ENCODE peak calls at places on chromosomes 7 and 10, in four cellular contexts. S is adrenal gland, U is frontal cortex, W is NCI-H748 treated with DMSO at 0.1 percent for 48 hours. F is an unnamed sample.

GRCh38 chr10:17257466-17258321 is 29.7 kb downstream of the VIM start:
- DNase-seq in S (peak), U (peak), W (peak), F (peak)

GRCh38 chr7:79692015-79692414 is 238.5 kb upstream of the MAGI2 start:
- DNase-seq in S (no peak), U (no peak), W (no peak), F (peak)

GRCh38 chr10:506451-507354 is 182.8 kb downstream of the DIP2C start:
- DNase-seq in S (no peak), U (no peak), W (no peak), F (no peak)

GRCh38 chr10:24616536-24616935 is 107.2 kb downstream of the ARHGAP21 start:
- DNase-seq in S (no peak), U (no peak), W (no peak), F (no peak)

GRCh38 chr7:21886396-21886795 is 59.3 kb downstream of the CDCA7L start:
- DNase-seq in S (no peak), U (no peak), W (no peak), F (no peak)

GRCh38 chr7:95718556-95719410 is 53.6 kb upstream of the DYNC1I1 start:
- DNase-seq in S (no peak), U (peak), W (peak), F (peak)

GRCh38 chr10:30431435-30431911 is 2.5 kb upstream of the MAP3K8 start:
- DNase-seq in S (no peak), U (no peak), W (peak), F (no peak)

GRCh38 chr7:130881799-130882141 is 147.8 kb upstream of the KLF14 start:
- DNase-seq in S (no peak), U (no peak), W (no peak), F (no peak)

GRCh38 chr10:86261933-86262665 is 104.5 kb downstream of the GRID1 start:
- DNase-seq in S (no peak), U (no peak), W (no peak), F (no peak)

GRCh38 chr10:28631896-28632596 is 45.3 kb upstream of the BAMBI start:
- DNase-seq in S (no peak), U (no peak), W (no peak), F (peak)

GRCh38 chr10:30887839-30888238 is 143.8 kb downstream of the ZNF438 start:
- DNase-seq in S (no peak), U (no peak), W (no peak), F (no peak)

GRCh38 chr7:794207-794606 is 38.1 kb upstream of the SUN1 start:
- DNase-seq in S (no peak), U (no peak), W (no peak), F (no peak)

GRCh38 chr7:30923009-30923773 is 11.5 kb downstream of the AQP1 start:
- DNase-seq in S (no peak), U (no peak), W (no peak), F (no peak)

GRCh38 chr10:102381983-102382382 is 13.5 kb upstream of the NFKB2 start:
- DNase-seq in S (no peak), U (no peak), W (no peak), F (no peak)

GRCh38 chr7:150329331-150330106 is 6.2 kb upstream of the ACTR3C start:
- DNase-seq in S (no peak), U (no peak), W (no peak), F (no peak)

GRCh38 chr10:124632064-124632531 is 112.1 kb downstream of the FAM53B start:
- DNase-seq in S (no peak), U (peak), W (no peak), F (peak)

GRCh38 chr7:107643938-107644703 is 16.5 kb upstream of the SLC26A4 start:
- DNase-seq in S (no peak), U (no peak), W (no peak), F (no peak)

GRCh38 chr7:11831727-11832495 is at the start of gene THSD7A:
- DNase-seq in S (peak), U (peak), W (peak), F (peak)

GRCh38 chr7:108581655-108582491 is 12.2 kb downstream of the DNAJB9 start:
- DNase-seq in S (no peak), U (no peak), W (no peak), F (peak)

GRCh38 chr10:63464402-63465292 is 1.1 kb downstream of the JMJD1C start:
- DNase-seq in S (no peak), U (peak), W (no peak), F (peak)

GRCh38 chr7:73941836-73942551 is 81.0 kb downstream of the TMEM270 start:
- DNase-seq in S (no peak), U (no peak), W (no peak), F (peak)

GRCh38 chr10:95237376-95238170 is 43.5 kb downstream of the ACSM6 start:
- DNase-seq in S (no peak), U (no peak), W (no peak), F (peak)

GRCh38 chr7:54811925-54812264 is 52.9 kb upstream of the SEC61G start:
- DNase-seq in S (no peak), U (no peak), W (no peak), F (peak)

F was measured in astrocyte of the spinal cord.